ENCODE peak calls at places on chromosomes 4 and X, in six cellular contexts. Q is OCI-LY7, B is body of pancreas, H is cardiac muscle cell, G is foreskin fibroblast, M is tibial nerve. P is an unnamed sample.

GRCh38 chrX:39809326-39809725 is 288.4 kb downstream of the BCOR start:
- DNase-seq in Q (no peak), M (no peak), H (no peak), G (peak), B (no peak), P (peak)

GRCh38 chrX:50769389-50770063 is 44.5 kb downstream of the SHROOM4 start:
- DNase-seq in G (no peak), B (peak), Q (no peak), M (no peak), H (no peak), P (no peak)

GRCh38 chr4:84994280-84994679 is 27.8 kb upstream of the WDFY3 start:
- DNase-seq in B (no peak), G (no peak), H (no peak), M (no peak), Q (no peak), P (no peak)

GRCh38 chrX:103556941-103557340 is 28.4 kb upstream of the TCEAL4 start:
- DNase-seq in Q (peak), M (no peak), H (no peak), G (no peak), B (peak), P (no peak)

GRCh38 chr4:1512081-1512737 is 106.0 kb upstream of the NKX1-1 start:
- DNase-seq in Q (no peak), G (no peak), M (no peak), H (no peak), B (no peak), P (no peak)

GRCh38 chr4:188002346-188002745 is 6.8 kb downstream of the ZFP42 start:
- DNase-seq in Q (no peak), H (no peak), B (no peak), G (no peak), M (no peak), P (no peak)

GRCh38 chrX:8738588-8739189 is 6.8 kb upstream of the ANOS1 start:
- DNase-seq in Q (peak), H (peak), G (peak), B (peak), M (peak), P (peak)

GRCh38 chr4:107838763-107839162 is 14.0 kb downstream of the SGMS2 start:
- DNase-seq in H (no peak), B (no peak), Q (no peak), G (peak), M (no peak), P (no peak)

GRCh38 chr4:8332891-8333331 is 63.4 kb downstream of the HTRA3 start:
- DNase-seq in H (no peak), Q (no peak), G (no peak), B (no peak), M (no peak), P (no peak)

GRCh38 chr4:168474660-168475320 is 5.5 kb downstream of the DDX60L start:
- DNase-seq in Q (no peak), M (no peak), H (no peak), G (peak), B (no peak), P (no peak)

GRCh38 chr4:147102596-147102995 is 156.9 kb upstream of the TTC29 start:
- DNase-seq in Q (no peak), M (no peak), B (no peak), H (no peak), G (no peak), P (no peak)

GRCh38 chr4:141810702-141811365 is 174.5 kb downstream of the IL15 start:
- DNase-seq in M (no peak), G (peak), B (no peak), H (no peak), Q (no peak), P (no peak)

GRCh38 chr4:10175626-10176025 is 59.0 kb upstream of the WDR1 start:
- DNase-seq in G (no peak), B (no peak), H (no peak), M (no peak), Q (no peak), P (no peak)

GRCh38 chr4:77471821-77472495 is 133.7 kb upstream of the CXCL13 start:
- DNase-seq in M (no peak), B (no peak), G (no peak), H (no peak), Q (no peak), P (no peak)

GRCh38 chrX:41922125-41922521 is 1.2 kb downstream of the CASK start:
- DNase-seq in M (peak), H (peak), Q (peak), B (no peak), G (peak), P (peak)

GRCh38 chrX:20267599-20267923 is 852 bp upstream of the RPS6KA3 start:
- DNase-seq in B (no peak), Q (no peak), M (no peak), H (no peak), G (no peak), P (no peak)

GRCh38 chrX:25156323-25156722 is 140.6 kb upstream of the ARX start:
- DNase-seq in M (no peak), Q (no peak), B (no peak), G (no peak), H (no peak), P (no peak)

GRCh38 chr4:6192245-6192644 is 8.1 kb downstream of the JAKMIP1 start:
- DNase-seq in Q (no peak), M (no peak), G (no peak), B (no peak), H (no peak), P (no peak)

GRCh38 chrX:20653070-20653469 is 386.4 kb upstream of the RPS6KA3 start:
- DNase-seq in H (no peak), Q (no peak), G (peak), B (no peak), M (no peak), P (no peak)

GRCh38 chr4:7251321-7251720 is 59.0 kb downstream of the SORCS2 start:
- DNase-seq in G (no peak), M (no peak), Q (no peak), H (no peak), B (no peak), P (no peak)

GRCh38 chr4:153427363-153428071 is 38.6 kb upstream of the TMEM131L start:
- DNase-seq in Q (peak), H (no peak), B (no peak), G (peak), M (no peak), P (no peak)
- H3K4me3 ChIP-seq in Q (peak), H (no peak), B (no peak), G (no peak), M (no peak), P (no peak)

GRCh38 chr4:40395908-40396806 is 61.0 kb downstream of the CHRNA9 start:
- DNase-seq in H (peak), Q (no peak), G (peak), M (peak), B (peak), P (no peak)
- H3K4me3 ChIP-seq in H (no peak), Q (no peak), G (no peak), M (no peak), B (no peak), P (no peak)

GRCh38 chr4:39446483-39446841 is 12.3 kb downstream of the RPL9 start:
- DNase-seq in Q (no peak), B (no peak), M (no peak), G (no peak), H (no peak), P (no peak)

GRCh38 chr4:39450618-39451017 is 8.1 kb downstream of the RPL9 start:
- DNase-seq in M (no peak), B (no peak), Q (no peak), G (no peak), H (no peak), P (no peak)

GRCh38 chr4:39442910-39443480 is 15.7 kb downstream of the RPL9 start:
- DNase-seq in G (no peak), B (no peak), Q (no peak), M (no peak), H (no peak), P (no peak)

GRCh38 chr4:39451423-39452023 is 7.2 kb downstream of the RPL9 start:
- DNase-seq in Q (no peak), M (no peak), G (no peak), H (no peak), B (no peak), P (peak)

DNA sequence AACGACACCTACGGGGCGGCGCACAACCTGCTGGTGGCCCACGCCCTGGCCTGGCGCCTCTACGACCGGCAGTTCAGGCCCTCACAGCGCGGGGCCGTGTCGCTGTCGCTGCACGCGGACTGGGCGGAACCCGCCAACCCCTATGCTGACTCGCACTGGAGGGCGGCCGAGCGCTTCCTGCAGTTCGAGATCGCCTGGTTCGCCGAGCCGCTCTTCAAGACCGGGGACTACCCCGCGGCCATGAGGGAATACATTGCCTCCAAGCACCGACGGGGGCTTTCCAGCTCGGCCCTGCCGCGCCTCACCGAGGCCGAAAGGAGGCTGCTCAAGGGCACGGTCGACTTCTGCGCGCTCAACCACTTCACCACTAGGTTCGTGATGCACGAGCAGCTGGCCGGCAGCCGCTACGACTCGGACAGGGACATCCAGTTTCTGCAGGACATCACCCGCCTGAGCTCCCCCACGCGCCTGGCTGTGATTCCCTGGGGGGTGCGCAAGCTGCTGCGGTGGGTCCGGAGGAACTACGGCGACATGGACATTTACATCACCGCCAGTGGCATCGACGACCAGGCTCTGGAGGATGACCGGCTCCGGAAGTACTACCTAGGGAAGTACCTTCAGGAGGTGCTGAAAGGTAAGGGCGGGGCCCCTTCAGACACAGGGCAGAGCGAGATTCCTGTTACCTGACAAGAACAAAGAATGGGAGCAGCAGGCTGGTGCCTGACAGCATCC is 11.7 kb downstream of the RPL9 start:
- DNase-seq in M (no peak), Q (no peak), H (peak), G (peak), B (peak), P (peak)
- H3K4me3 ChIP-seq in M (peak), Q (no peak), H (no peak), G (peak), B (no peak), P (no peak)

DNA sequence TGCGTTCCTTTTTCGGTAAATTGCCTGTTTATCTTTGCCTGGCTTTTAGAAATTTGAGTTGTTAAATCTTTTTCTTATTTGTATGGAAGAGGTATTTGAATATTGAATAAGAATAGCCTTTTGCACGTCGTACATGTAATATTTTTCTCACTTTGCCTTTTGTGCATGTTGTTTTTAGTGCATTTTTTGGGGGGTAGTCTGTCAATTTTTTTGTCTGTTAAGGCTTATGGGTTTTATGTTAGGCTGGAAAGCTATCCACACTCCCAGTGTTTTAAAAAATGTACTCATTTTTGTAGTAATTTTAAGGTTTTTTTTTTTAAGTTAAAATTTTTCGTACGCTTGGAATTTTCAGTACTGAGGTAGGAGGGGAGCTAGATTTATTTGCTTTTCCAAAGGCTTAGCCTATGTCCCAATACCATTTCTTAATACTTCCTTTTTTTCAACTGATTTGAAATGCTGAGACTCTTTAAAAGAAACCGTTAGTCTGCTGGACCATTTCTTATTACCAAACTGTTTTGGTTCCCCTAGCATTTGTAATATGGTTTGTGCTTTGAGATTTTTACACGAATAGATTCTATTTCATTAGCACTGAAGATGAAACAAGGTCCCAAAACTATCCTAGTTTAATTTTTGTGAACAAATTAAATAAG is 1.3 kb downstream of the HERC5 start:
- DNase-seq in H (no peak), Q (no peak), M (no peak), G (peak), B (no peak), P (peak)
- H3K4me3 ChIP-seq in H (no peak), Q (no peak), M (peak), G (no peak), B (no peak), P (peak)